ENCODE peak calls at places on chromosome 14, in nine cellular contexts. One of them, this sample, is unnamed.

GRCh38 chr14:94485944-94486841 is 10.2 kb upstream of the SERPINA9 start:
- DNase-seq in NCI-H524 treated with DMSO at 0.1 percent for 48 hours: peak; percentile 26
- DNase-seq in HEK293T: peak; percentile 85
- DNase-seq in kidney glomerular epithelial cell: peak; percentile 60
- DNase-seq in activated CD4-positive, CD25-positive, alpha-beta regulatory T cell: peak; percentile 7
- DNase-seq in NCI-H460: peak; percentile 12
- DNase-seq in WERI-Rb-1: peak; percentile 33
- DNase-seq in LHCN-M2: peak; percentile 40
- DNase-seq in effector memory CD4-positive, alpha-beta T cell: no peak
- DNase-seq in this sample: peak; percentile 55

GRCh38 chr14:84929834-84930233 is 600.1 kb upstream of the FLRT2 start:
- DNase-seq in WERI-Rb-1: no peak
- DNase-seq in activated CD4-positive, CD25-positive, alpha-beta regulatory T cell: no peak
- DNase-seq in effector memory CD4-positive, alpha-beta T cell: no peak
- DNase-seq in HEK293T: no peak
- DNase-seq in NCI-H524 treated with DMSO at 0.1 percent for 48 hours: peak; percentile 43
- DNase-seq in LHCN-M2: no peak
- DNase-seq in kidney glomerular epithelial cell: no peak
- DNase-seq in NCI-H460: no peak
- DNase-seq in this sample: no peak

GRCh38 chr14:85156319-85156718 is 373.6 kb upstream of the FLRT2 start:
- DNase-seq in NCI-H524 treated with DMSO at 0.1 percent for 48 hours: no peak
- DNase-seq in LHCN-M2: no peak
- DNase-seq in NCI-H460: no peak
- DNase-seq in HEK293T: no peak
- DNase-seq in effector memory CD4-positive, alpha-beta T cell: no peak
- DNase-seq in WERI-Rb-1: no peak
- DNase-seq in activated CD4-positive, CD25-positive, alpha-beta regulatory T cell: no peak
- DNase-seq in kidney glomerular epithelial cell: no peak
- DNase-seq in this sample: no peak

GRCh38 chr14:71452987-71453386 is 479.2 kb upstream of the RGS6 start:
- DNase-seq in NCI-H524 treated with DMSO at 0.1 percent for 48 hours: no peak
- DNase-seq in kidney glomerular epithelial cell: no peak
- DNase-seq in activated CD4-positive, CD25-positive, alpha-beta regulatory T cell: no peak
- DNase-seq in LHCN-M2: no peak
- DNase-seq in WERI-Rb-1: no peak
- DNase-seq in effector memory CD4-positive, alpha-beta T cell: no peak
- DNase-seq in NCI-H460: no peak
- DNase-seq in HEK293T: no peak
- DNase-seq in this sample: peak; percentile 2

GRCh38 chr14:90513151-90514014 is 116.6 kb downstream of the CALM1 start:
- DNase-seq in NCI-H524 treated with DMSO at 0.1 percent for 48 hours: no peak
- DNase-seq in HEK293T: no peak
- DNase-seq in NCI-H460: peak; percentile 56
- DNase-seq in activated CD4-positive, CD25-positive, alpha-beta regulatory T cell: no peak
- DNase-seq in kidney glomerular epithelial cell: no peak
- DNase-seq in effector memory CD4-positive, alpha-beta T cell: no peak
- DNase-seq in WERI-Rb-1: no peak
- DNase-seq in LHCN-M2: no peak
- DNase-seq in this sample: peak; percentile 29

GRCh38 chr14:91749857-91750256 is 18.0 kb upstream of the CATSPERB start:
- DNase-seq in NCI-H460: no peak
- DNase-seq in HEK293T: no peak
- DNase-seq in activated CD4-positive, CD25-positive, alpha-beta regulatory T cell: no peak
- DNase-seq in NCI-H524 treated with DMSO at 0.1 percent for 48 hours: peak; percentile 51
- DNase-seq in WERI-Rb-1: no peak
- DNase-seq in LHCN-M2: no peak
- DNase-seq in kidney glomerular epithelial cell: no peak
- DNase-seq in effector memory CD4-positive, alpha-beta T cell: no peak
- DNase-seq in this sample: no peak

GRCh38 chr14:99252940-99253868 is 18.8 kb downstream of the BCL11B start:
- DNase-seq in activated CD4-positive, CD25-positive, alpha-beta regulatory T cell: no peak
- DNase-seq in effector memory CD4-positive, alpha-beta T cell: peak; percentile 70
- DNase-seq in HEK293T: peak; percentile 34
- DNase-seq in kidney glomerular epithelial cell: no peak
- DNase-seq in NCI-H524 treated with DMSO at 0.1 percent for 48 hours: no peak
- DNase-seq in WERI-Rb-1: no peak
- DNase-seq in LHCN-M2: no peak
- DNase-seq in NCI-H460: no peak
- DNase-seq in this sample: no peak

GRCh38 chr14:63342381-63342780 is 23.6 kb upstream of the GPHB5 start:
- DNase-seq in LHCN-M2: peak; percentile 2
- DNase-seq in HEK293T: no peak
- DNase-seq in NCI-H460: peak; percentile 43
- DNase-seq in NCI-H524 treated with DMSO at 0.1 percent for 48 hours: no peak
- DNase-seq in kidney glomerular epithelial cell: no peak
- DNase-seq in activated CD4-positive, CD25-positive, alpha-beta regulatory T cell: no peak
- DNase-seq in WERI-Rb-1: no peak
- DNase-seq in effector memory CD4-positive, alpha-beta T cell: no peak
- DNase-seq in this sample: no peak

GRCh38 chr14:105249175-105250007 is 1.1 kb downstream of the BTBD6 start:
- DNase-seq in NCI-H524 treated with DMSO at 0.1 percent for 48 hours: no peak
- DNase-seq in WERI-Rb-1: peak; percentile 48
- DNase-seq in LHCN-M2: no peak
- DNase-seq in HEK293T: peak; percentile 35
- DNase-seq in NCI-H460: no peak
- DNase-seq in effector memory CD4-positive, alpha-beta T cell: no peak
- DNase-seq in activated CD4-positive, CD25-positive, alpha-beta regulatory T cell: no peak
- DNase-seq in kidney glomerular epithelial cell: no peak
- DNase-seq in this sample: peak; percentile 9

GRCh38 chr14:38605193-38606114 is 349.6 kb upstream of the CLEC14A start:
- DNase-seq in NCI-H460: no peak
- DNase-seq in activated CD4-positive, CD25-positive, alpha-beta regulatory T cell: no peak
- DNase-seq in WERI-Rb-1: no peak
- DNase-seq in effector memory CD4-positive, alpha-beta T cell: no peak
- DNase-seq in NCI-H524 treated with DMSO at 0.1 percent for 48 hours: no peak
- DNase-seq in LHCN-M2: no peak
- DNase-seq in HEK293T: no peak
- DNase-seq in kidney glomerular epithelial cell: no peak
- DNase-seq in this sample: no peak

GRCh38 chr14:85601246-85601645 is 71.3 kb downstream of the FLRT2 start:
- DNase-seq in NCI-H460: no peak
- DNase-seq in NCI-H524 treated with DMSO at 0.1 percent for 48 hours: peak; percentile 98
- DNase-seq in LHCN-M2: peak; percentile 58
- DNase-seq in WERI-Rb-1: peak; percentile 58
- DNase-seq in HEK293T: no peak
- DNase-seq in kidney glomerular epithelial cell: no peak
- DNase-seq in activated CD4-positive, CD25-positive, alpha-beta regulatory T cell: no peak
- DNase-seq in effector memory CD4-positive, alpha-beta T cell: no peak
- DNase-seq in this sample: peak; percentile 30

This sample was measured in RPMI7951.